ENCODE peak calls at places on chromosomes 2 and 18, in four cellular contexts. One of them, this sample, is unnamed.

GRCh38 chr2:175318542-175318941 is 137.0 kb upstream of the ATP5MC3 start:
- DNase-seq in AG09309: no peak
- DNase-seq in MV-4-11: no peak
- DNase-seq in nephron progenitor cell: no peak
- DNase-seq in this sample: no peak

GRCh38 chr2:178679891-178680290 is 127.3 kb downstream of the TTN start:
- DNase-seq in MV-4-11: no peak
- DNase-seq in AG09309: no peak
- DNase-seq in nephron progenitor cell: no peak
- DNase-seq in this sample: no peak

GRCh38 chr2:176004925-176005324 is 2.9 kb upstream of the LNPK start:
- DNase-seq in nephron progenitor cell: no peak
- DNase-seq in MV-4-11: no peak
- DNase-seq in AG09309: no peak
- DNase-seq in this sample: no peak

GRCh38 chr2:196696423-196697073 is 57.0 kb downstream of the CCDC150 start:
- DNase-seq in MV-4-11: peak; percentile 18
- DNase-seq in nephron progenitor cell: no peak
- DNase-seq in AG09309: peak; percentile 79
- DNase-seq in this sample: peak; percentile 24

GRCh38 chr2:181839811-181840210 is 51.7 kb upstream of the ITPRID2 start:
- DNase-seq in nephron progenitor cell: no peak
- DNase-seq in MV-4-11: no peak
- DNase-seq in AG09309: no peak
- DNase-seq in this sample: no peak

GRCh38 chr2:224754129-224754528 is 38.0 kb upstream of the CCDC195 start:
- DNase-seq in nephron progenitor cell: no peak
- DNase-seq in MV-4-11: no peak
- DNase-seq in AG09309: peak; percentile 66
- DNase-seq in this sample: peak; percentile 26

GRCh38 chr2:238286987-238287386 is 1.4 kb downstream of the PER2 start:
- DNase-seq in AG09309: no peak
- DNase-seq in MV-4-11: no peak
- DNase-seq in nephron progenitor cell: no peak
- DNase-seq in this sample: no peak

GRCh38 chr2:214574077-214574775 is 163.4 kb downstream of the VWC2L start:
- DNase-seq in AG09309: no peak
- DNase-seq in MV-4-11: no peak
- DNase-seq in nephron progenitor cell: no peak
- DNase-seq in this sample: no peak

GRCh38 chr2:69693472-69694450 is 48.2 kb upstream of the ANXA4 start:
- DNase-seq in AG09309: no peak
- DNase-seq in nephron progenitor cell: no peak
- DNase-seq in MV-4-11: peak; percentile 68
- DNase-seq in this sample: no peak

GRCh38 chr2:175373001-175373727 is 191.7 kb upstream of the ATP5MC3 start:
- DNase-seq in AG09309: peak; percentile 8
- DNase-seq in nephron progenitor cell: no peak
- DNase-seq in MV-4-11: peak; percentile 14
- DNase-seq in this sample: no peak

GRCh38 chr18:37440206-37440605 is 125.4 kb downstream of the CELF4 start:
- DNase-seq in MV-4-11: no peak
- DNase-seq in nephron progenitor cell: no peak
- DNase-seq in AG09309: no peak
- DNase-seq in this sample: no peak

GRCh38 chr2:222756951-222757645 is 85.6 kb downstream of the MOGAT1 start:
- DNase-seq in nephron progenitor cell: no peak
- DNase-seq in MV-4-11: no peak
- DNase-seq in AG09309: peak; percentile 23
- DNase-seq in this sample: no peak

GRCh38 chr18:79953921-79954651 is 2.6 kb upstream of the SLC66A2 start:
- DNase-seq in MV-4-11: peak; percentile 34
- DNase-seq in AG09309: no peak
- DNase-seq in nephron progenitor cell: no peak
- DNase-seq in this sample: no peak

GRCh38 chr2:98467652-98468051 is 23.0 kb downstream of the INPP4A start:
- DNase-seq in nephron progenitor cell: no peak
- DNase-seq in MV-4-11: no peak
- DNase-seq in AG09309: no peak
- DNase-seq in this sample: no peak

GRCh38 chr2:199470361-199470671 is 12.6 kb upstream of the SATB2 start:
- DNase-seq in AG09309: no peak
- DNase-seq in MV-4-11: no peak
- DNase-seq in nephron progenitor cell: no peak
- DNase-seq in this sample: no peak

GRCh38 chr2:158097481-158097880 is 4.2 kb upstream of the UPP2 start:
- DNase-seq in nephron progenitor cell: no peak
- DNase-seq in AG09309: no peak
- DNase-seq in MV-4-11: no peak
- DNase-seq in this sample: no peak

GRCh38 chr2:207012461-207012860 is 73.1 kb downstream of the CPO start:
- DNase-seq in AG09309: no peak
- DNase-seq in nephron progenitor cell: no peak
- DNase-seq in MV-4-11: no peak
- DNase-seq in this sample: no peak

GRCh38 chr2:52919668-52920067 is 847.9 kb upstream of the CHAC2 start:
- DNase-seq in AG09309: no peak
- DNase-seq in nephron progenitor cell: no peak
- DNase-seq in MV-4-11: no peak
- DNase-seq in this sample: no peak

GRCh38 chr2:37232131-37232933 is 874 bp downstream of the NDUFAF7 start:
- DNase-seq in MV-4-11: no peak
- DNase-seq in nephron progenitor cell: peak; percentile 26
- DNase-seq in AG09309: no peak
- DNase-seq in this sample: no peak

GRCh38 chr2:44273596-44273995 is 1.7 kb upstream of the SLC3A1 start:
- DNase-seq in nephron progenitor cell: no peak
- DNase-seq in MV-4-11: no peak
- DNase-seq in AG09309: no peak
- DNase-seq in this sample: no peak

GRCh38 chr2:160719116-160719515 is 225.5 kb upstream of the RBMS1 start:
- DNase-seq in nephron progenitor cell: no peak
- DNase-seq in AG09309: no peak
- DNase-seq in MV-4-11: no peak
- DNase-seq in this sample: no peak

GRCh38 chr2:28153851-28154250 is 238.8 kb upstream of the FOSL2 start:
- DNase-seq in AG09309: no peak
- DNase-seq in MV-4-11: no peak
- DNase-seq in nephron progenitor cell: no peak
- DNase-seq in this sample: no peak

GRCh38 chr2:231689509-231689893 is 18.8 kb upstream of the PTMA start:
- DNase-seq in AG09309: no peak
- DNase-seq in nephron progenitor cell: no peak
- DNase-seq in MV-4-11: no peak
- DNase-seq in this sample: no peak

GRCh38 chr18:22098563-22098989 is 70.8 kb upstream of the GATA6 start:
- DNase-seq in MV-4-11: peak; percentile 35
- DNase-seq in nephron progenitor cell: no peak
- DNase-seq in AG09309: no peak
- DNase-seq in this sample: no peak

GRCh38 chr2:113201496-113202304 is 27.9 kb downstream of the PSD4 start:
- DNase-seq in nephron progenitor cell: no peak
- DNase-seq in MV-4-11: no peak
- DNase-seq in AG09309: no peak
- DNase-seq in this sample: no peak

GRCh38 chr18:56990678-56991077 is 156.2 kb upstream of the BOD1L2 start:
- DNase-seq in AG09309: no peak
- DNase-seq in nephron progenitor cell: no peak
- DNase-seq in MV-4-11: no peak
- DNase-seq in this sample: no peak

GRCh38 chr18:39773656-39774055 is 2181.4 kb upstream of the PIK3C3 start:
- DNase-seq in AG09309: no peak
- DNase-seq in nephron progenitor cell: no peak
- DNase-seq in MV-4-11: no peak
- DNase-seq in this sample: no peak

GRCh38 chr18:43422483-43422882 is 145.2 kb upstream of the SYT4 start:
- DNase-seq in AG09309: no peak
- DNase-seq in nephron progenitor cell: peak; percentile 5
- DNase-seq in MV-4-11: no peak
- DNase-seq in this sample: no peak

GRCh38 chr2:235877271-235877670 is 290.9 kb downstream of the GBX2 start:
- DNase-seq in nephron progenitor cell: no peak
- DNase-seq in MV-4-11: no peak
- DNase-seq in AG09309: no peak
- DNase-seq in this sample: no peak

GRCh38 chr2:70305531-70305930 is 3.7 kb upstream of the FAM136A start:
- DNase-seq in MV-4-11: no peak
- DNase-seq in nephron progenitor cell: no peak
- DNase-seq in AG09309: no peak
- DNase-seq in this sample: no peak